ENCODE peak calls at places on chromosomes 16 and 17, in eight cellular contexts. One of them, this sample, is unnamed. For H3K4me1, the result is how much of the 10 kb centered on the place peaks cover.

GRCh38 chr17:75411328-75412067 is 6.0 kb upstream of the GRB2 start:
- DNase-seq in K562: no peak
- DNase-seq in stomach: no peak
- DNase-seq in HCT116: no peak
- DNase-seq in HepG2: no peak
- DNase-seq in transverse colon: no peak
- DNase-seq in SK-N-SH: no peak
- DNase-seq in spleen: no peak
- DNase-seq in this sample: no peak

GRCh38 chr17:79845601-79845949 is 6.3 kb upstream of the CBX4 start:
- DNase-seq in HCT116: no peak
- DNase-seq in SK-N-SH: no peak
- DNase-seq in stomach: no peak
- DNase-seq in spleen: no peak
- DNase-seq in transverse colon: peak
- DNase-seq in K562: peak
- DNase-seq in HepG2: peak
- DNase-seq in this sample: no peak

GRCh38 chr17:67386965-67387551 is 10.0 kb downstream of the PITPNC1 start:
- DNase-seq in HCT116: peak
- DNase-seq in stomach: peak
- DNase-seq in spleen: peak
- DNase-seq in HepG2: peak
- DNase-seq in SK-N-SH: peak
- DNase-seq in K562: peak
- DNase-seq in transverse colon: peak
- DNase-seq in this sample: no peak

GRCh38 chr17:36592711-36593321 is 1.1 kb downstream of the DHRS11 start:
- DNase-seq in stomach: no peak
- DNase-seq in SK-N-SH: no peak
- DNase-seq in K562: peak
- DNase-seq in HCT116: no peak
- DNase-seq in spleen: peak
- DNase-seq in transverse colon: peak
- DNase-seq in HepG2: peak
- DNase-seq in this sample: no peak

GRCh38 chr16:67796099-67796718 is 10.2 kb downstream of the RANBP10 start:
- DNase-seq in spleen: no peak
- DNase-seq in transverse colon: no peak
- DNase-seq in SK-N-SH: no peak
- DNase-seq in stomach: no peak
- DNase-seq in HepG2: no peak
- DNase-seq in K562: peak
- DNase-seq in HCT116: no peak
- DNase-seq in this sample: no peak

GRCh38 chr16:35207059-35207999 is 1747.9 kb downstream of the TP53TG3F start:
- DNase-seq in spleen: peak
- DNase-seq in SK-N-SH: peak
- DNase-seq in K562: peak
- DNase-seq in HCT116: no peak
- DNase-seq in stomach: no peak
- DNase-seq in transverse colon: no peak
- DNase-seq in HepG2: no peak
- DNase-seq in this sample: no peak

GRCh38 chr16:24844101-24845030 is 1.4 kb upstream of the SLC5A11 start:
- DNase-seq in HepG2: peak
- DNase-seq in spleen: no peak
- DNase-seq in transverse colon: peak
- DNase-seq in SK-N-SH: no peak
- DNase-seq in stomach: peak
- DNase-seq in HCT116: peak
- DNase-seq in K562: peak
- DNase-seq in this sample: no peak

GRCh38 chr17:39742126-39742855 is 4.6 kb downstream of the GRB7 start:
- DNase-seq in K562: no peak
- DNase-seq in HepG2: no peak
- DNase-seq in HCT116: no peak
- DNase-seq in spleen: peak
- DNase-seq in stomach: no peak
- DNase-seq in SK-N-SH: no peak
- DNase-seq in transverse colon: no peak
- DNase-seq in this sample: no peak

GRCh38 chr17:28711723-28712036 is at the start of gene PROCA1:
- DNase-seq in spleen: peak
- DNase-seq in transverse colon: no peak
- DNase-seq in HCT116: no peak
- DNase-seq in K562: peak
- DNase-seq in stomach: no peak
- DNase-seq in SK-N-SH: no peak
- DNase-seq in HepG2: no peak
- DNase-seq in this sample: no peak

GRCh38 chr16:20906871-20907255 is 6.3 kb downstream of the LYRM1 start:
- DNase-seq in HepG2: no peak
- DNase-seq in K562: no peak
- DNase-seq in transverse colon: no peak
- DNase-seq in stomach: no peak
- DNase-seq in spleen: no peak
- DNase-seq in SK-N-SH: no peak
- DNase-seq in HCT116: no peak
- DNase-seq in this sample: no peak

GRCh38 chr17:55442462-55442861 is 20.8 kb upstream of the MMD start:
- DNase-seq in transverse colon: no peak
- DNase-seq in HepG2: no peak
- DNase-seq in SK-N-SH: no peak
- DNase-seq in HCT116: no peak
- DNase-seq in K562: no peak
- DNase-seq in stomach: no peak
- DNase-seq in spleen: no peak
- DNase-seq in this sample: no peak

GRCh38 chr17:60330731-60331130 is 61.2 kb downstream of the USP32 start:
- DNase-seq in stomach: no peak
- DNase-seq in spleen: no peak
- DNase-seq in K562: no peak
- DNase-seq in transverse colon: no peak
- DNase-seq in SK-N-SH: no peak
- DNase-seq in HepG2: no peak
- DNase-seq in HCT116: no peak
- DNase-seq in this sample: no peak

GRCh38 chr17:65409381-65409780 is 152.1 kb downstream of the AXIN2 start:
- DNase-seq in spleen: no peak
- DNase-seq in SK-N-SH: no peak
- DNase-seq in HepG2: no peak
- DNase-seq in stomach: no peak
- DNase-seq in HCT116: no peak
- DNase-seq in K562: no peak
- DNase-seq in transverse colon: no peak
- DNase-seq in this sample: no peak

GRCh38 chr17:39671651-39672521 is 3.6 kb downstream of the PNMT start:
- DNase-seq in HepG2: peak
- DNase-seq in stomach: peak
- DNase-seq in HCT116: peak
- DNase-seq in K562: peak
- DNase-seq in spleen: peak
- DNase-seq in transverse colon: peak
- DNase-seq in SK-N-SH: peak
- DNase-seq in this sample: peak

GRCh38 chr17:81342062-81342699 is 47.1 kb upstream of the SLC38A10 start:
- DNase-seq in spleen: no peak
- DNase-seq in transverse colon: no peak
- DNase-seq in HepG2: no peak
- DNase-seq in HCT116: no peak
- DNase-seq in stomach: no peak
- DNase-seq in SK-N-SH: no peak
- DNase-seq in K562: no peak
- DNase-seq in this sample: no peak

GRCh38 chr17:65078441-65079160 is 22.1 kb upstream of the GNA13 start:
- DNase-seq in HepG2: no peak
- DNase-seq in stomach: peak
- DNase-seq in HCT116: no peak
- DNase-seq in transverse colon: no peak
- DNase-seq in K562: no peak
- DNase-seq in SK-N-SH: no peak
- DNase-seq in spleen: no peak
- DNase-seq in this sample: no peak

GRCh38 chr17:76758570-76758969 is 20.7 kb downstream of the MFSD11 start:
- DNase-seq in transverse colon: no peak
- DNase-seq in K562: no peak
- DNase-seq in HepG2: no peak
- DNase-seq in spleen: no peak
- DNase-seq in SK-N-SH: no peak
- DNase-seq in HCT116: no peak
- DNase-seq in stomach: no peak
- DNase-seq in this sample: no peak

GRCh38 chr17:14768923-14769322 is 468.0 kb downstream of the HS3ST3B1 start:
- DNase-seq in stomach: no peak
- DNase-seq in HCT116: no peak
- DNase-seq in SK-N-SH: no peak
- DNase-seq in K562: no peak
- DNase-seq in transverse colon: no peak
- DNase-seq in spleen: no peak
- DNase-seq in HepG2: no peak
- DNase-seq in this sample: no peak

DNA sequence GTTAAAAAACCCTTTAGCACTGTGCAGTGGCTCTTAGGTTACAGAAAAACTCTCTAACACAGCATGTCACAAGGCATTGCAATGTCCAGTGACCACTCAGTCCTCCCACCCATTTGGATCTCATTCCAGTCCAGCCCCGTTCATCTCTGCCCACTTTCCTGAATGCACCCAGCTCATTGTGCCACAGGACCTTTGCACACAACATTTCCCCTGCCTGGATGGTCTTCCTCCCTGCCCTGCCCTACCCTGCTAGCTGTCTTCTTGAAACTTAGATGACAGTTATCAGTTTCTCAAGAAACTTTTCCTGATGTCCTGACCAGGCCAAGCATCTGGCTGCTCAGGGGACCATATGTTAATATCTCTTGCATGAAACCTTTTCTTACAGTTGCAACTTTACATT is 67.2 kb downstream of the WWP2 start:
- DNase-seq in transverse colon: no peak
- DNase-seq in K562: no peak
- DNase-seq in spleen: no peak
- DNase-seq in SK-N-SH: no peak
- DNase-seq in stomach: no peak
- DNase-seq in HCT116: no peak
- DNase-seq in HepG2: no peak
- DNase-seq in this sample: no peak
- H3K4me1 ChIP-seq in transverse colon: under half
- H3K4me1 ChIP-seq in K562: under half
- H3K4me1 ChIP-seq in spleen: under half
- H3K4me1 ChIP-seq in SK-N-SH: under half
- H3K4me1 ChIP-seq in stomach: half or more
- H3K4me1 ChIP-seq in HCT116: under half
- H3K4me1 ChIP-seq in HepG2: half or more
- H3K4me1 ChIP-seq in this sample: under half

GRCh38 chr16:88719267-88719932 is 13.1 kb downstream of the CTU2 start:
- DNase-seq in HCT116: no peak
- DNase-seq in HepG2: no peak
- DNase-seq in SK-N-SH: no peak
- DNase-seq in spleen: no peak
- DNase-seq in stomach: no peak
- DNase-seq in transverse colon: peak
- DNase-seq in K562: no peak
- DNase-seq in this sample: no peak
- TF ChIP-seq POLR2AphosphoS5 in HCT116: no peak
- TF ChIP-seq POLR2AphosphoS5 in HepG2: no peak
- TF ChIP-seq POLR2AphosphoS5 in SK-N-SH: no peak
- TF ChIP-seq POLR2AphosphoS5 in spleen: no peak
- TF ChIP-seq POLR2AphosphoS5 in stomach: peak
- TF ChIP-seq POLR2AphosphoS5 in transverse colon: no peak
- TF ChIP-seq POLR2AphosphoS5 in K562: no peak
- TF ChIP-seq POLR2AphosphoS5 in this sample: no peak

DNA sequence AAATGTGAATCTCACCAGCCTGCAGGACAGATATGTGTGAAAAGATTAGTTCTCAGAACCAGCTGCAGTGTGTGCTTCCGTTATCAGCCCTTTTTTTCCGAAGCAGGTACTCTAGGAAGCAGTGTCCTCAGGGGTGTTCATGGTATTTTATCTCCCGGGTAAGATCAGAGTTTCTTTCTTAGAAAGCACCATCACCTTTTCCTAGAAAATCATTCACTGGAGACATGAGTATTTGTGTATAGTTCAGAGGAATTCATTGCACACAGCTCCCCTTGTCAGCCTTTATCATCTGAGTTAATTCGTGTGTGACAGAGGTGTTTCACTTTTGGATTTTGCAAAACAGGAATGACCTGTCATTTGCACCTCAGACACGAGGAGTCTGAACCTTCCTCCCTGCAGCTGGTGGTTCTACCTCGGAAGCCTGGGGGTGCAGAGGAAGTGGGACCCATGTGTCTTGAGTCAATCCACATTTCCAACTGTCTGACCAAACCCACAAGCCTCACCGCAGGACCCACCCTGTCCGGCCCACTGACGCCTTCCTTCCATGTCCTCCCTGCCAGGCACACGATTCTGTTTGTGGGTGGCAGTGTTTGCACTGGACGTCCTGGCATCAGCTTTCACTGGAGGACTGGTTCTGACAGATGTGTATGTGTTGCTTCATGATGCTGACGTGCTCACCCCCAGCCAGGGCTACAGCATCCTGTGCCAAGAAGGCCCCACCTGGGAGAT is 107.9 kb downstream of the CLEC16A start:
- DNase-seq in HepG2: no peak
- DNase-seq in spleen: no peak
- DNase-seq in HCT116: no peak
- DNase-seq in transverse colon: peak
- DNase-seq in K562: peak
- DNase-seq in stomach: no peak
- DNase-seq in SK-N-SH: no peak
- DNase-seq in this sample: no peak
- H3K4me1 ChIP-seq in HepG2: under half
- H3K4me1 ChIP-seq in spleen: under half
- H3K4me1 ChIP-seq in HCT116: under half
- H3K4me1 ChIP-seq in transverse colon: under half
- H3K4me1 ChIP-seq in K562: under half
- H3K4me1 ChIP-seq in stomach: under half
- H3K4me1 ChIP-seq in SK-N-SH: under half
- H3K4me1 ChIP-seq in this sample: under half

DNA sequence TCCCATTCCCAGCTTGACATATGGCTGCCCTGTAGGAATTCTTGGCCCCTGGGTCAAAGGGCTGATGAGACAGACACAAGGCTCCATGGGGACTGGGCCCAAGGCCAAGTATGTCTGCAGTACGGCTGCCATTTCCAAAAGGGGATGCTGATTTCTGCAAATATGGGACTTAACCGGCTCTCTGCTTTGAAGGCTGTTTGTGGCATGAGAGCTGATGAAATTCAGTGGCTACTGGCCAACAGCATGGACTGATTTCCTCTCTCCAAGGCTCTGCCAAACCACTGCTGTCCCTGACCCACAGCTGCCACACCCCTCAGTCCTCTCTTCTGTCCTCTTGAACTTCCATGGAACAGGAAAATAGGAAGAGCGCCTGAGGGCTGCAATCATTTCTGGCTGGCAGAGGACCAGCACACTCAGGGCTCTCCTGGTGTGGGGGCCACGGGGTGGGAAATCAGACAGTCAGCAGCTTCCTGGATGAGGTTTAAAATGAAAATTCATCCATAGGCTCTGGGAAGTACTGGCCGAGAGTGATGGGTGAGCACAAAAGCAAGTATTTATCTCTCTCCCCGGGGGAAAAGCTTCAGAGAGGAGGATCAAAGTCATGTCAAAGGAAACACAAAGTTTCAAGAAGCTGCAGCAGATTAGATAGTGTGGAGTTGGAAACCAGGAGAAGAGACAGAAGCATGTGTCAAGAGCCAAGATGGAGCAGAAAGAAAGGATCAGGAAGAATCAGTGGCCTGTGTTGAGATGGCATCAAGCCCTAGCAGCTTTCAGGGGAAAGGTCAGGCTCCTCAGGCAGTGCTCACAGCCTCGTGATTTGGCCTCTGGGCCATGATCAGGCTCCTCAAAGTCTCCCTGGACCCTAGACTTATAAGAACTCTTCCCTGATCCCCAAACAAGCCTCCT is 64.1 kb upstream of the SREBF1 start:
- DNase-seq in HepG2: peak
- DNase-seq in SK-N-SH: peak
- DNase-seq in spleen: peak
- DNase-seq in HCT116: peak
- DNase-seq in K562: no peak
- DNase-seq in transverse colon: peak
- DNase-seq in stomach: peak
- DNase-seq in this sample: peak
- TF ChIP-seq POLR2AphosphoS5 in HepG2: no peak
- TF ChIP-seq POLR2AphosphoS5 in SK-N-SH: no peak
- TF ChIP-seq POLR2AphosphoS5 in spleen: peak
- TF ChIP-seq POLR2AphosphoS5 in HCT116: no peak
- TF ChIP-seq POLR2AphosphoS5 in K562: no peak
- TF ChIP-seq POLR2AphosphoS5 in transverse colon: peak
- TF ChIP-seq POLR2AphosphoS5 in stomach: peak
- TF ChIP-seq POLR2AphosphoS5 in this sample: peak

This sample was measured in prostate gland.